ENCODE peak calls at places on chromosomes 4 and X, in six cellular contexts. K, Z, P, S, I and W are unnamed samples.

GRCh38 chr4:14893713-14894112 is 108.6 kb upstream of the CPEB2 start:
- DNase-seq in K (no peak), Z (no peak), P (no peak), S (no peak), I (no peak), W (no peak)

GRCh38 chr4:186755550-186756519 is 32.2 kb upstream of the FAT1 start:
- DNase-seq in K (no peak), Z (no peak), P (no peak), S (peak; percentile 97), I (no peak), W (no peak)

GRCh38 chrX:105872921-105873320 is 50.6 kb downstream of the NRK start:
- DNase-seq in K (no peak), Z (no peak), P (no peak), S (no peak), I (no peak), W (no peak)

GRCh38 chr4:83810428-83810827 is 274.5 kb downstream of the GPAT3 start:
- DNase-seq in K (no peak), Z (no peak), P (no peak), S (no peak), I (no peak), W (no peak)

GRCh38 chr4:76562851-76563803 is 128.1 kb downstream of the SHROOM3 start:
- DNase-seq in K (no peak), Z (no peak), P (no peak), S (peak; percentile 12), I (no peak), W (no peak)

GRCh38 chrX:144819406-144819805 is 427.9 kb upstream of the SPANXN1 start:
- DNase-seq in K (no peak), Z (no peak), P (no peak), S (no peak), I (no peak), W (no peak)

GRCh38 chr4:9997881-9998280 is 23.4 kb downstream of the SLC2A9 start:
- DNase-seq in K (no peak), Z (no peak), P (no peak), S (no peak), I (no peak), W (no peak)

GRCh38 chrX:11267311-11267910 is 25.8 kb upstream of the AMELX start:
- DNase-seq in K (no peak), Z (no peak), P (no peak), S (peak; percentile 0), I (no peak), W (no peak)

GRCh38 chr4:165016971-165017370 is 14.8 kb upstream of the TRIM60 start:
- DNase-seq in K (no peak), Z (no peak), P (peak; percentile 38), S (peak; percentile 28), I (no peak), W (no peak)

GRCh38 chrX:14013074-14013473 is 16.6 kb downstream of the GEMIN8 start:
- DNase-seq in K (no peak), Z (no peak), P (no peak), S (no peak), I (no peak), W (no peak)

GRCh38 chr4:101089168-101089567 is 258.2 kb downstream of the PPP3CA start:
- DNase-seq in K (no peak), Z (no peak), P (peak; percentile 30), S (no peak), I (no peak), W (no peak)

GRCh38 chrX:16868920-16869319 is 1.2 kb downstream of the RBBP7 start:
- DNase-seq in K (no peak), Z (no peak), P (no peak), S (no peak), I (no peak), W (no peak)

GRCh38 chr4:83387922-83388676 is 53.5 kb upstream of the HPSE start:
- DNase-seq in K (no peak), Z (no peak), P (no peak), S (no peak), I (no peak), W (no peak)

GRCh38 chr4:181662383-181662782 is 580.8 kb upstream of the TENM3 start:
- DNase-seq in K (no peak), Z (no peak), P (no peak), S (no peak), I (no peak), W (no peak)

GRCh38 chr4:54440394-54441223 is 211.5 kb downstream of the PDGFRA start:
- DNase-seq in K (no peak), Z (no peak), P (peak; percentile 42), S (no peak), I (no peak), W (no peak)

GRCh38 chrX:19543951-19544359 is 28.6 kb upstream of the MAP3K15 start:
- DNase-seq in K (no peak), Z (no peak), P (no peak), S (no peak), I (no peak), W (no peak)

GRCh38 chr4:2761035-2761923 is 5.1 kb upstream of the TNIP2 start:
- DNase-seq in K (no peak), Z (no peak), P (peak; percentile 18), S (peak; percentile 86), I (no peak), W (no peak)

GRCh38 chr4:17029432-17029831 is 131.0 kb upstream of the LDB2 start:
- DNase-seq in K (no peak), Z (no peak), P (no peak), S (no peak), I (no peak), W (no peak)

GRCh38 chr4:136369073-136369472 is 1163.2 kb downstream of the PCDH18 start:
- DNase-seq in K (no peak), Z (no peak), P (no peak), S (no peak), I (no peak), W (no peak)

GRCh38 chrX:68440940-68441339 is 7.6 kb upstream of the OPHN1 start:
- DNase-seq in K (no peak), Z (no peak), P (peak; percentile 42), S (peak; percentile 12), I (no peak), W (no peak)

DNA sequence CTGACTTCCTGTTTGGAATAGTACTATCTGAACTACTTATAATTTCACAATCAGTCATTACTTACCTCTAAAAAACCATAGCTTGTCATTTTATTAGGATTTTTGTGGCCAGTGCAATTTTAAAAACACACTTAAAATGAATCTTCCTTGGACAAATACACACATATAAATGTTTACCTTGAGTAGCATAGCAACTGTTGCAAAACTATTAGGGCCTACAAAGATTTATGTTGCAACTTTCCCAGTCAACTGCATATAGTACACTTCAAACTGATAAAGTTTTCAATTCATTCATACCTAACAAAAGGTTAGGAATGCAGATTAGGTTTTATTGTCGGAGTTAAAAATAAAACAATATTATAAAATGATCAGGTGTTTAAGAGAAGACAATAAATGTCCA is 193.0 kb downstream of the PDGFC start:
- DNase-seq in K (no peak), Z (no peak), P (no peak), S (peak; percentile 45), I (no peak), W (no peak)
- TF ChIP-seq POLR2AphosphoS5 in K (no peak), Z (no peak), P (no peak), S (no peak), I (no peak), W (no peak)

GRCh38 chr4:8532245-8532781 is 47.9 kb upstream of the GPR78 start:
- DNase-seq in K (no peak), Z (no peak), P (no peak), S (no peak), I (no peak), W (no peak)

GRCh38 chr4:8526363-8526855 is 53.8 kb upstream of the GPR78 start:
- DNase-seq in K (no peak), Z (no peak), P (no peak), S (no peak), I (no peak), W (no peak)

GRCh38 chr4:8525383-8526120 is 54.6 kb upstream of the GPR78 start:
- DNase-seq in K (no peak), Z (no peak), P (no peak), S (no peak), I (no peak), W (no peak)

GRCh38 chr4:8524595-8525382 is 55.4 kb upstream of the GPR78 start:
- DNase-seq in K (no peak), Z (no peak), P (no peak), S (no peak), I (no peak), W (no peak)

GRCh38 chr4:8528713-8529112 is 51.5 kb upstream of the GPR78 start:
- DNase-seq in K (no peak), Z (no peak), P (no peak), S (no peak), I (no peak), W (no peak)
- TF ChIP-seq TAF1 in K (no peak), Z (no peak), P (no peak), S (no peak), I (no peak), W (no peak)

GRCh38 chrX:124212622-124213021 is 119.8 kb upstream of the TEX13D start:
- DNase-seq in K (no peak), Z (no peak), P (no peak), S (no peak), I (no peak), W (no peak)

GRCh38 chrX:124209792-124210576 is 122.5 kb upstream of the TEX13D start:
- DNase-seq in K (no peak), Z (no peak), P (no peak), S (no peak), I (no peak), W (no peak)

GRCh38 chrX:124203311-124203710 is 129.1 kb upstream of the TEX13D start:
- DNase-seq in K (no peak), Z (no peak), P (no peak), S (no peak), I (no peak), W (no peak)

GRCh38 chrX:124211312-124211942 is 121.0 kb upstream of the TEX13D start:
- DNase-seq in K (no peak), Z (no peak), P (peak; percentile 17), S (peak; percentile 28), I (no peak), W (no peak)

DNA sequence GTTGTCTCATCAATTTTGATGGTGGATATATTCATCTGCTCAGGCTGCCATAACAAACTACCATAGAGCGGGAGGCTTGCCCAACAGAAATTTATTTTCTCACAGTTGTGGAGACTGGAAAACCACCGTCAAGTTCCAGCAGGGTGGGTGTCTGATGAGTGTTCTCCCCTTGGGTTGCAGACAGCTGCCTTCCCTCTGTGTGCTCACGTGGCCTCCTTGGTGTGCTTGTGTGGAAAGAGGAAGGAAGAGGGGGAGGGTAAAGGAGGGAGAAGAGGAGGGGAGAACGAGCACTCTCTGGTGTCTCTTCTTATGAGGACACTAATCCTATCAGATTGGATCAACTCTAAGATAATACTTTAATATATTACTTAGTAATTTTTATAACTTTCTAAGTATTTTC is 123.8 kb upstream of the TEX13D start:
- DNase-seq in K (no peak), Z (no peak), P (no peak), S (no peak), I (no peak), W (no peak)
- TF ChIP-seq POLR2AphosphoS5 in K (no peak), Z (no peak), P (no peak), S (no peak), I (no peak), W (no peak)

GRCh38 chrX:29662101-29662500 is 553.3 kb upstream of the MAGEB2 start:
- DNase-seq in K (no peak), Z (no peak), P (no peak), S (no peak), I (no peak), W (no peak)
- TF ChIP-seq TAF1 in K (no peak), Z (no peak), P (no peak), S (no peak), I (no peak), W (no peak)